ENCODE peak calls at places on chromosome 19, in four cellular contexts. One of them, this sample, is unnamed.

GRCh38 chr19:51417107-51417806 is at the start of gene SIGLEC10:
- DNase-seq in K562: no peak
- DNase-seq in H1: no peak
- DNase-seq in HepG2: no peak
- DNase-seq in this sample: no peak

GRCh38 chr19:4554717-4555116 is 4.8 kb downstream of the SEMA6B start:
- DNase-seq in HepG2: no peak
- DNase-seq in H1: no peak
- DNase-seq in K562: no peak
- DNase-seq in this sample: no peak

GRCh38 chr19:53809518-53810186 is 14.5 kb downstream of the NLRP12 start:
- DNase-seq in H1: peak
- DNase-seq in K562: peak
- DNase-seq in HepG2: no peak
- DNase-seq in this sample: no peak

GRCh38 chr19:13243971-13244370 is 93.8 kb downstream of the IER2 start:
- DNase-seq in K562: no peak
- DNase-seq in H1: no peak
- DNase-seq in HepG2: no peak
- DNase-seq in this sample: no peak

GRCh38 chr19:5216141-5216847 is 124.3 kb downstream of the PTPRS start:
- DNase-seq in H1: no peak
- DNase-seq in K562: no peak
- DNase-seq in HepG2: no peak
- DNase-seq in this sample: peak

GRCh38 chr19:30358319-30358718 is 13.9 kb upstream of the ZNF536 start:
- DNase-seq in HepG2: no peak
- DNase-seq in H1: no peak
- DNase-seq in K562: no peak
- DNase-seq in this sample: no peak

GRCh38 chr19:7292950-7293794 is 1.0 kb downstream of the INSR start:
- DNase-seq in HepG2: peak
- DNase-seq in H1: peak
- DNase-seq in K562: no peak
- DNase-seq in this sample: no peak

GRCh38 chr19:41844601-41845000 is at the start of gene LYPD4:
- DNase-seq in HepG2: no peak
- DNase-seq in H1: no peak
- DNase-seq in K562: peak
- DNase-seq in this sample: no peak

GRCh38 chr19:30444253-30444671 is 72.1 kb downstream of the ZNF536 start:
- DNase-seq in HepG2: no peak
- DNase-seq in H1: no peak
- DNase-seq in K562: no peak
- DNase-seq in this sample: no peak

GRCh38 chr19:7340959-7341837 is 7.5 kb upstream of the ARHGEF18 start:
- DNase-seq in HepG2: peak
- DNase-seq in K562: peak
- DNase-seq in H1: peak
- DNase-seq in this sample: peak

GRCh38 chr19:18306209-18306902 is 16.5 kb downstream of the LSM4 start:
- DNase-seq in HepG2: no peak
- DNase-seq in K562: no peak
- DNase-seq in H1: no peak
- DNase-seq in this sample: no peak

GRCh38 chr19:10334340-10335148 is 1.2 kb upstream of the RAVER1 start:
- DNase-seq in K562: peak
- DNase-seq in HepG2: peak
- DNase-seq in H1: peak
- DNase-seq in this sample: no peak

GRCh38 chr19:4081441-4082129 is 14.9 kb upstream of the ZBTB7A start:
- DNase-seq in H1: no peak
- DNase-seq in HepG2: no peak
- DNase-seq in K562: no peak
- DNase-seq in this sample: no peak

DNA sequence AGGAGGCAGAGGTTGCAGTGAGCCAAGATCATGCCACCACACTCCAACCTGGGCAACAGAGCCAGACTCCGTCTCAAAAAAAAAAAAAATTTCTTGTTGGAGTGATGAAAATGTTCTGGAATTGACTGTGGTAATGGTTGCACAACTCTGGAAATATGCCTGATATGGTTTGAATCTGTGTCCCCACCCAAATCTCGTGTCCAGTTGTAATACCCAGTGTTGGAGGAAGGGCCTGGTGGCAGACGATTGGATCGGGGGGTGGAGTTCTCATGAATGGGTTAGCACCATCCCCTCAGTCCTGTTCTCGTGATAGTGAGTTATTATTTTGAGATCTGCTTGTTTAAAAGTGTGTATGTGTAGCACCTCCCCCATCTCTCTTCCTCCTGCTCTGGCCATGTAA is 41.1 kb upstream of the MAP3K10 start:
- DNase-seq in K562: no peak
- DNase-seq in H1: peak
- DNase-seq in HepG2: no peak
- DNase-seq in this sample: no peak
- TF ChIP-seq ZNF274 in K562: no peak
- TF ChIP-seq ZNF274 in H1: no peak
- TF ChIP-seq ZNF274 in HepG2: no peak
- TF ChIP-seq ZNF274 in this sample: no peak

DNA sequence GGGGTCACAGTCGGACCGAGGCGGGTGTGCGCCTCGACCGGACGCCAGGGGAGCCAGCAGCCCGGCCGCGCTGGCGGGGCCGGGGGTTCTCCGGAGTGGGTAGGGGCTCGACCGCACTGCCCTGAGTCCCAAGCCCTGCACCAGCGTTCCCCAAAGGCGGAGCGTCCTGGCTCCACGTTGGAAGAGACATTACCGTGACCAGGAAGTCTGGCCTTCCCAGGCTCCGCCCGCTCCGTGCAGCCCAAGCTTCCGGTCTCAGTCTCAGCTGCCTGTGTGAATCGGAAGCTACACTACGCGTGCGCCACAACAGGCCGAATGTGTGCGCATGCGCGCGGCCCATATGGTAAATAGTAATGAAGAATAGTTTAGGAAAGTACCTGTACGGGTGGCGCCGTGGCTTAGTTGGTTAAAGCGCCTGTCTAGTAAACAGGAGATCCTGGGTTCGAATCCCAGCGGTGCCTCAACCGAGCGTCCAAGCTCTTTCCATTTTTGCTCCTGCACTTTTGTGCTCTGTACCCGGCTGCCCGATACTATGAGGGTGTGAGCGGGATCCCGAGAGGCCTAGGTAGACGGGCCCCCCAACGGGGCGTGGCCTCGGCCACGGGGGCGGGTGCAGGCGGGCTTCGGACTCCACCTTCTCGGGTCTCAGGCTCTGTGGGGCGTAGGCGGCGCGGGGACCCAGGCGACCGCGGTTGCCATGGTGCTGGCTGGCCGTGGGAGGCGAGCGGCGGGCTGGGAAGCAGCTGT is 17.3 kb upstream of the LRP3 start:
- DNase-seq in HepG2: peak
- DNase-seq in H1: peak
- DNase-seq in K562: peak
- DNase-seq in this sample: peak
- TF ChIP-seq EP300 in HepG2: no peak
- TF ChIP-seq EP300 in H1: peak
- TF ChIP-seq EP300 in K562: peak
- TF ChIP-seq EP300 in this sample: peak

GRCh38 chr19:55146078-55146647 is 2.8 kb downstream of the TNNT1 start:
- DNase-seq in H1: peak
- DNase-seq in K562: peak
- DNase-seq in HepG2: no peak
- DNase-seq in this sample: no peak
- TF ChIP-seq ZNF274 in H1: no peak
- TF ChIP-seq ZNF274 in K562: no peak
- TF ChIP-seq ZNF274 in HepG2: no peak
- TF ChIP-seq ZNF274 in this sample: no peak

GRCh38 chr19:35756373-35757230 is at the start of gene HSPB6:
- DNase-seq in K562: no peak
- DNase-seq in HepG2: no peak
- DNase-seq in H1: no peak
- DNase-seq in this sample: no peak

GRCh38 chr19:35757231-35757748 is 461 bp upstream of the HSPB6 start:
- DNase-seq in K562: peak
- DNase-seq in HepG2: peak
- DNase-seq in H1: no peak
- DNase-seq in this sample: no peak

GRCh38 chr19:35755550-35756371 is 1.1 kb downstream of the HSPB6 start:
- DNase-seq in K562: no peak
- DNase-seq in HepG2: no peak
- DNase-seq in H1: no peak
- DNase-seq in this sample: no peak

GRCh38 chr19:35759697-35760096 is 1.7 kb downstream of the PROSER3 start:
- DNase-seq in K562: no peak
- DNase-seq in HepG2: no peak
- DNase-seq in H1: no peak
- DNase-seq in this sample: no peak

GRCh38 chr19:35757749-35758608 is at the start of gene PROSER3:
- DNase-seq in K562: peak
- DNase-seq in H1: peak
- DNase-seq in HepG2: peak
- DNase-seq in this sample: peak
- TF ChIP-seq EP300 in K562: no peak
- TF ChIP-seq EP300 in H1: no peak
- TF ChIP-seq EP300 in HepG2: no peak
- TF ChIP-seq EP300 in this sample: peak

GRCh38 chr19:28956421-28956820 is 256.5 kb downstream of the UQCRFS1 start:
- DNase-seq in K562: no peak
- DNase-seq in H1: no peak
- DNase-seq in HepG2: no peak
- DNase-seq in this sample: no peak

GRCh38 chr19:28960586-28960985 is 252.4 kb downstream of the UQCRFS1 start:
- DNase-seq in K562: no peak
- DNase-seq in HepG2: no peak
- DNase-seq in H1: no peak
- DNase-seq in this sample: no peak

GRCh38 chr19:28960986-28961705 is 251.8 kb downstream of the UQCRFS1 start:
- DNase-seq in HepG2: no peak
- DNase-seq in H1: no peak
- DNase-seq in K562: no peak
- DNase-seq in this sample: no peak

GRCh38 chr19:28961772-28962500 is 251.0 kb downstream of the UQCRFS1 start:
- DNase-seq in H1: no peak
- DNase-seq in K562: no peak
- DNase-seq in HepG2: no peak
- DNase-seq in this sample: no peak

DNA sequence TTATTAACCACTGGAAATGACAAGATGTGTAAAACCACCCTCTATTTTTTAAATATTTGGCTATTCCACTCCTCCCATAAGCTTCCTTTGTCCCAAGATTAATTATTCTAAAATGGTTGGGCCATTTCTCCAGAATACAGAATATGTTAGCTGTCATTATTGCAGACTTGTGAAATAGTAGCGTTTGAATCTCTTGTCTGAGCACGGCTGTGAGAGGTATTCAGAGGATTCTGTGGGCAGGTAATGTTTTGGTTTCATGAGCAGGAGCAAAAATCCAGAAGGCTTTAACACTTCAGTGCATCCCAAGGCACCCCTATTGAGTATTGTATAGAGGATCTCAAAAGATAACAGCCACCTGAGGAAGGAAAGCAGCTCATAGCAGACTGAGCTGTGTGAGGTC is 256.0 kb downstream of the UQCRFS1 start:
- DNase-seq in K562: no peak
- DNase-seq in H1: no peak
- DNase-seq in HepG2: no peak
- DNase-seq in this sample: no peak
- TF ChIP-seq ZNF274 in K562: no peak
- TF ChIP-seq ZNF274 in H1: no peak
- TF ChIP-seq ZNF274 in HepG2: no peak
- TF ChIP-seq ZNF274 in this sample: no peak

GRCh38 chr19:56477429-56478338 is 539 bp upstream of the ZNF667 start:
- DNase-seq in K562: peak
- DNase-seq in H1: peak
- DNase-seq in HepG2: no peak
- DNase-seq in this sample: no peak
- TF ChIP-seq EP300 in K562: no peak
- TF ChIP-seq EP300 in H1: no peak
- TF ChIP-seq EP300 in HepG2: no peak
- TF ChIP-seq EP300 in this sample: no peak

GRCh38 chr19:44544031-44544430 is 14.6 kb upstream of the CEACAM20 start:
- DNase-seq in K562: no peak
- DNase-seq in HepG2: no peak
- DNase-seq in H1: no peak
- DNase-seq in this sample: no peak

GRCh38 chr19:44539991-44540390 is 10.5 kb upstream of the CEACAM20 start:
- DNase-seq in K562: no peak
- DNase-seq in HepG2: no peak
- DNase-seq in H1: no peak
- DNase-seq in this sample: no peak

GRCh38 chr19:44542671-44543070 is 13.2 kb upstream of the CEACAM20 start:
- DNase-seq in HepG2: no peak
- DNase-seq in K562: no peak
- DNase-seq in H1: no peak
- DNase-seq in this sample: no peak

GRCh38 chr19:44539236-44539819 is 9.9 kb upstream of the CEACAM20 start:
- DNase-seq in H1: no peak
- DNase-seq in HepG2: no peak
- DNase-seq in K562: no peak
- DNase-seq in this sample: no peak

GRCh38 chr19:44540736-44541135 is 11.3 kb upstream of the CEACAM20 start:
- DNase-seq in K562: no peak
- DNase-seq in H1: no peak
- DNase-seq in HepG2: no peak
- DNase-seq in this sample: no peak
- TF ChIP-seq ZNF274 in K562: no peak
- TF ChIP-seq ZNF274 in H1: no peak
- TF ChIP-seq ZNF274 in HepG2: no peak
- TF ChIP-seq ZNF274 in this sample: no peak

DNA sequence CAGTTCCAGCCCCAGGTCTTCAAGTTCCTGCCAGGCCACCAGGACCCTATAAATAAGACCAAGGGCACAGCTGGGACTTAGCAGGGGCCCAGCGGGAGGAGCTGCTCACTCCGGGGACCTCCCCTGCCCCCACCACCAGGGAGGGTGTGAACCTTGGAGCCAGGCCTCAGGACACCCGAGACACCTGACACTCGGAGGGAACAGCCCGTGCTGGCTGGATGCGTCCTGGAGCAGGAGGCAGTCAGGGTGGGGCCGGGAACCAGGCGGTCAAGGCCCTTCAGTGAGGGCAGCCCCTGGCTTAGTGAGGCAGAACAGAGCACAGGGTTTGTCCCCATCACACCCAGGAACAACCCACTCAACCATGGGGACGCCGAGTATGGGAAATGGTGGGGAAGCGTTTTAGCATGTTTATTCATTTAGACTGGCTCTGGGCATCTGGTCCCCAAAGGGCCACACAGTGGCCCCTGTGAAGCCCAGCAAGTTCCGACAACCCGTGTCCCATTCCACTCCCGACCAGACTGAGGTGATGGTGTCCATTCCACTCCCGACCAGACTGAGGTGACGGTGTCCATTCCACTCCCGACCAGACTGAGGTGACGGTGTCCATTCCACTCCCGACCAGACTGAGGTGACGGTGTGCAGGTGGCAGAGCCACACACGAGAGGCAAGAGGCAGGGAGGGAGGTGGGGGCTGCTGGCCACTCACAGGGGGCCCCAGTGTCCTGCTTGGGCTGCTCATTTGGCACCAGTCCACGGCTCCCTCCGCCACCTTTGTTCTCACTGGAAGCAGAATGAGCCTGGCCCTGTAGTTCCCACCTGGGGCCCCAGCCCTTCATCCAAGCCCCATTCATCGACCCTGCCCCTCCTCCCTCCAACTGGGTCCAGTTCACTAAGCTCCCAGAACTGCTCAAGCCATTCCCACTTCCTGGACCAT is 2.2 kb upstream of the MIDN start:
- DNase-seq in H1: no peak
- DNase-seq in HepG2: peak
- DNase-seq in K562: no peak
- DNase-seq in this sample: no peak
- TF ChIP-seq EP300 in H1: no peak
- TF ChIP-seq EP300 in HepG2: no peak
- TF ChIP-seq EP300 in K562: no peak
- TF ChIP-seq EP300 in this sample: no peak

This sample was measured in GM12878.